ENCODE peak calls at places on chromosome 17, in eight cellular contexts. B is pancreas; K is Calu3; G is cardiac muscle cell; F is WTC11; W is fibroblast of mammary gland; Z is activated CD8-positive, alpha-beta T cell treated with anti-CD3 and anti-CD28 coated beads for 36 hours; E is fibroblast of villous mesenchyme. J is an unnamed sample.

GRCh38 chr17:4960279-4960922 is 7.2 kb downstream of the SPAG7 start:
- DNase-seq in F (no peak), B (no peak), G (no peak), E (no peak), K (no peak), Z (no peak), W (no peak), J (peak; percentile 45)

GRCh38 chr17:56596741-56597494 is 3.4 kb downstream of the NOG start:
- DNase-seq in W (no peak), K (no peak), F (peak; percentile 65), E (no peak), G (peak; percentile 85), Z (peak; percentile 49), B (no peak), J (peak; percentile 37)

GRCh38 chr17:17499402-17500145 is 3.4 kb upstream of the RASD1 start:
- DNase-seq in Z (no peak), G (no peak), K (no peak), F (peak; percentile 9), B (no peak), E (no peak), W (no peak), J (no peak)

GRCh38 chr17:1047177-1047885 is 50.4 kb downstream of the TIMM22 start:
- DNase-seq in B (no peak), E (peak; percentile 55), F (no peak), W (no peak), K (no peak), Z (no peak), G (peak; percentile 37), J (no peak)

GRCh38 chr17:60153606-60154355 is 4.0 kb downstream of the CA4 start:
- DNase-seq in W (peak; percentile 70), Z (no peak), K (no peak), G (no peak), F (peak; percentile 6), B (no peak), E (no peak), J (no peak)

GRCh38 chr17:38443356-38444026 is 15.2 kb downstream of the ARHGAP23 start:
- DNase-seq in E (no peak), F (no peak), B (no peak), W (no peak), G (no peak), Z (peak; percentile 33), K (peak; percentile 44), J (no peak)

GRCh38 chr17:82042649-82043048 is 5.2 kb upstream of the DCXR start:
- DNase-seq in G (no peak), Z (no peak), E (no peak), F (no peak), K (no peak), W (no peak), B (no peak), J (no peak)

GRCh38 chr17:9470171-9470570 is 105.4 kb downstream of the STX8 start:
- DNase-seq in F (no peak), Z (peak; percentile 8), K (no peak), W (no peak), B (no peak), G (no peak), E (peak; percentile 26), J (peak; percentile 88)

GRCh38 chr17:77829871-77830799 is 128.4 kb upstream of the TNRC6C start:
- DNase-seq in E (peak; percentile 40), G (no peak), W (peak; percentile 78), K (no peak), F (no peak), B (no peak), Z (no peak), J (peak; percentile 90)

GRCh38 chr17:13704333-13704732 is 102.6 kb upstream of the HS3ST3A1 start:
- DNase-seq in G (no peak), W (peak; percentile 81), F (no peak), Z (no peak), K (no peak), E (peak; percentile 33), B (no peak), J (no peak)

GRCh38 chr17:44518032-44518431 is 14.8 kb upstream of the GPATCH8 start:
- DNase-seq in W (peak; percentile 59), G (no peak), E (peak; percentile 40), K (no peak), Z (no peak), B (no peak), F (no peak), J (no peak)

GRCh38 chr17:2723997-2724782 is 12.6 kb upstream of the CLUH start:
- DNase-seq in W (no peak), B (no peak), E (no peak), G (no peak), K (no peak), Z (no peak), F (peak; percentile 80), J (peak; percentile 39)

GRCh38 chr17:2721603-2722002 is 10.0 kb upstream of the CLUH start:
- DNase-seq in W (no peak), E (no peak), F (no peak), K (no peak), G (no peak), B (no peak), Z (peak; percentile 45), J (no peak)

GRCh38 chr17:2723505-2723996 is 12.0 kb upstream of the CLUH start:
- DNase-seq in E (no peak), F (peak; percentile 70), K (no peak), G (peak; percentile 40), Z (no peak), B (no peak), W (no peak), J (peak; percentile 25)

GRCh38 chr17:2722611-2723010 is 11.0 kb upstream of the CLUH start:
- DNase-seq in F (no peak), G (no peak), Z (no peak), K (no peak), W (no peak), B (no peak), E (no peak), J (no peak)

DNA sequence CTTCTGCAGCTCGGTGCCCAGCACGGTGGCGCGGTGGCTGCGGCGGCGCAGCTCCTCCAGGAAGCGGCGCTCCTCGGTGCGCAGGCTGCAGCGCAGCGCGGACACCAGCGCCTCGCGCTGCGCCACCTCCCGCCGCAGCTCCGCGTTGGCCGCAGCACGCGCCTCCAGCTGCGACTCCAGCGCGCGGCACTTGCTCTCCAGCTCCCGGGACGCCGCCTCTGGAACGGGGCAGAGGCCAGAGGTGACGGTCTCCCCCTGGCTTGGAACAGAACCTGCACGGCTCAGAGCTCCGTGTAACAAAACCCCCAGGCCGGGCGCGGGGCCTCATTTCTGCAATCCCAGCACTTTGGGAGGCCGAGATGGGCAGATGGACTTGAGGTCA is 13.2 kb upstream of the CLUH start:
- DNase-seq in G (peak; percentile 73), Z (peak; percentile 46), E (peak; percentile 34), K (peak; percentile 48), F (peak; percentile 73), B (no peak), W (peak; percentile 37), J (peak; percentile 71)
- TF ChIP-seq CTCF in G (peak; percentile 4), Z (no peak), E (no peak), K (no peak), F (no peak), B (no peak), W (no peak), J (peak; percentile 12)

DNA sequence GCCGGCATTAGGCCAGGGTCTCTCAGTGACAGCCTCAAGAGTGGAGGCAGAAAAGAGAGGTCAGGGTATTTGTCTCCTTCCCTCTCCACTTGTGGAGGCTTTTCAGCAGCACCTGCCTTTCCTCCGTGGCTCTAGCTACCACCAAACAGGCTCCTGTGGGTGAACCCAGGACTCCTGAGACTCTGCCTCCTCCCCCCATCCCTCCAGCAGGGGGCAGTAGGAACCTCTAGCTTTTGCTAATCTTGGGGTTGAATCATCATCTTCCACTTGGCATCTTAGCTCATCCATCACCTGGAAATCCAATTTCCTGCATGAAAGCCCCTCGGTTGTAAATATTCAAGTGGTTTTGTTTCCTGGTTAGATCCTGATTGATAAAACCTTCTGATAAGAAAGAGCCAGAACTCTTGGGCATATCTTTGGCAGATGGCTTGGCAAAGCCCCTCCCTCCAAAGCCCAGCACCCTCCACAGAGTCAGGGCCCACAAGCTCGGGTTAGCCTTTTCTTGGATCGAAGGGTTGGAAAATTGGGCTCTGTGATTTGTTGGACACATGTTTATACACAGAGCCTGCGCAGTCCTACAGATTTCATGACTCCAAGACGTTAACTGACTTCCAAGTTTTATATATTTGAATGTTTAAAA is 322.1 kb downstream of the MAP2K4 start:
- DNase-seq in K (peak; percentile 31), E (peak; percentile 24), Z (peak; percentile 39), G (peak; percentile 21), W (peak; percentile 45), B (peak; percentile 16), F (peak; percentile 89), J (peak; percentile 54)
- TF ChIP-seq CTCF in K (peak; percentile 24), E (peak; percentile 64), Z (no peak), G (peak; percentile 29), W (peak; percentile 71), B (no peak), F (peak; percentile 86), J (peak; percentile 69)

GRCh38 chr17:41621916-41622315 is 2.5 kb downstream of the KRT17 start:
- DNase-seq in G (no peak), F (no peak), Z (no peak), B (no peak), E (no peak), K (no peak), W (no peak), J (no peak)
- TF ChIP-seq CTCF in G (no peak), F (no peak), Z (no peak), B (no peak), E (no peak), K (no peak), W (no peak), J (no peak)

DNA sequence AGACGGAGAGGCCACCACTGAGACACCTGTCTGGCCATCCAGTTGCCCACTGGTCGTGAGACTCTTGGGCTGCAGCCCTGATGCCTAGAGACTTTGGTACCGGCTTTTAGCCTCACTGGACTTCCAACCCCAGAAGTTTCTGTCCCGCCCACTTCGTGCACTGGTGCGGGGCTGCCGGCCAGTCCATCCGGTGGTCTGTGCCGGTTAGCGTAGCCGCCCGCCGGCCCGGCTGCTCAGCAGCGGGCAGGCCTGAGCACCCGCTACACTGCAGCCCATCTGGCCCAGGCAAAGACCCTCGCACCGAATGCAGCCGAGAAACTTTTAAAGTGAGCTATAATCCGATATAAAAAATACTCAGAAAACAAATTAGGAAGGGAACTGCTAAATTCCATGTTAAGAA is 30.7 kb downstream of the AKAP10 start:
- DNase-seq in W (no peak), E (no peak), K (no peak), B (no peak), Z (no peak), G (no peak), F (no peak), J (no peak)
- TF ChIP-seq CTCF in W (no peak), E (no peak), K (no peak), B (no peak), Z (no peak), G (no peak), F (no peak), J (no peak)

GRCh38 chr17:31487063-31487647 is 95.7 kb downstream of the RAB11FIP4 start:
- DNase-seq in B (no peak), F (no peak), K (no peak), W (no peak), G (no peak), E (no peak), Z (no peak), J (no peak)
- TF ChIP-seq CTCF in B (no peak), F (no peak), K (no peak), W (no peak), G (no peak), E (no peak), Z (no peak), J (no peak)

GRCh38 chr17:73588291-73589095 is 55.8 kb downstream of the SDK2 start:
- DNase-seq in Z (peak; percentile 15), G (no peak), E (no peak), W (no peak), F (no peak), B (no peak), K (no peak), J (no peak)
- TF ChIP-seq CTCF in Z (no peak), G (no peak), E (no peak), W (no peak), F (no peak), B (no peak), K (no peak), J (no peak)

J was measured in A673.